ENCODE peak calls at places on chromosomes 16 and 17, in five cellular contexts. M, C, S, U and I are unnamed samples.
A peak's percentile ranks its signal among the peaks of the same experiment; 100 is the strongest.

GRCh38 chr16:52976539-52977167 is 76.0 kb downstream of the CHD9NB start:
- DNase-seq in C (no peak), M (peak; percentile 67), S (peak; percentile 32), U (no peak), I (peak; percentile 22)

GRCh38 chr17:83124871-83125514 is 45.6 kb downstream of the METRNL start:
- DNase-seq in C (no peak), S (peak; percentile 29), M (no peak), U (no peak), I (no peak)

GRCh38 chr16:77169650-77170236 is 21.2 kb upstream of the MON1B start:
- DNase-seq in U (peak; percentile 30), C (peak; percentile 70), S (peak; percentile 63), M (peak; percentile 68), I (peak; percentile 34)

GRCh38 chr17:44865231-44865660 is 17.6 kb downstream of the HIGD1B start:
- DNase-seq in U (peak; percentile 46), S (peak; percentile 74), C (peak; percentile 70), M (peak; percentile 79), I (peak; percentile 73)

GRCh38 chr16:82874251-82874650 is 247.5 kb downstream of the CDH13 start:
- DNase-seq in U (no peak), C (no peak), S (no peak), M (no peak), I (no peak)

GRCh38 chr17:21010705-21011596 is 31.9 kb downstream of the USP22 start:
- DNase-seq in S (no peak), U (no peak), M (no peak), C (no peak), I (no peak)

GRCh38 chr17:35799942-35800341 is 4.5 kb upstream of the MMP28 start:
- DNase-seq in C (no peak), S (no peak), U (no peak), M (no peak), I (no peak)

GRCh38 chr16:57628008-57628781 is at the start of gene ADGRG1:
- DNase-seq in S (peak; percentile 75), M (peak; percentile 95), C (peak; percentile 69), U (peak; percentile 52), I (peak; percentile 97)

GRCh38 chr16:12667909-12668308 is 135.8 kb downstream of the CPPED1 start:
- DNase-seq in S (no peak), M (no peak), U (no peak), C (no peak), I (no peak)

GRCh38 chr16:873243-873661 is 72.7 kb upstream of the GNG13 start:
- DNase-seq in S (no peak), M (no peak), C (no peak), U (no peak), I (no peak)

GRCh38 chr16:80993293-80993691 is 13.4 kb downstream of the CMC2 start:
- DNase-seq in C (no peak), U (peak; percentile 91), M (peak; percentile 75), S (no peak), I (peak; percentile 90)

GRCh38 chr17:38429476-38430100 is 1.3 kb downstream of the ARHGAP23 start:
- DNase-seq in U (no peak), C (no peak), M (no peak), S (no peak), I (no peak)

GRCh38 chr16:8982816-8983215 is 19.1 kb upstream of the USP7 start:
- DNase-seq in S (no peak), M (no peak), C (no peak), U (no peak), I (no peak)
- H2AK5ac ChIP-seq in S (no peak overlapping the region), M (no peak overlapping the region), C (no peak overlapping the region), U (no peak overlapping the region), I (no peak overlapping the region)

DNA sequence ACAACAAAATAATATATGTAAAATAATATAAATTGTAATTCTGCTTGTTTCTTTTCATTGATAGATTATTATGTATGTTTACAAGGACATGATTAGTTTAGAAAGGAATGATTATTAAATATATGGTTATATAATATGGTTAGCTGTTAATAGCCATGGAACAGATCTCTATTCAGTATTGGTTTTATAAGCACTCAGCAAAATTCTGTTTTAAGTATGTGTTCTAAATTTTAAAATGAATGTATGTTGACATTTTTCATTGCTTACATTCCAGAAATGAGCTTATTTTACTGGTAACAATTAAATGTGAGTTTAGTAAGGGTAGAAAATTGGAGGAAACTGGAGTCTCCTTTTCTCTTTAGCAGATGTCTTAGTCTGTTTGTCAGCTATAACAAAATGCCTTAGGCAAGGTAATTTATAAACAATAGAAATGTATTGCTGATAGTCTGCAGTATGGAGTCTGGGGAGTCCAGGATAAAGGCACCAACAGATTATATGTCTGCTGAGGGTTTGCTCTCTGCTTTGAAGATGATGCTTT is 45.4 kb downstream of the NFAT5 start:
- DNase-seq in S (no peak), C (no peak), U (no peak), M (no peak), I (no peak)
- H2AK5ac ChIP-seq in S (no peak overlapping the region), C (no peak overlapping the region), U (no peak overlapping the region), M (no peak overlapping the region), I (no peak overlapping the region)

GRCh38 chr17:57881143-57881542 is 31.3 kb upstream of the MRPS23 start:
- DNase-seq in S (peak; percentile 67), U (peak; percentile 46), C (no peak), M (no peak), I (peak; percentile 89)
- H2AK5ac ChIP-seq in S (no peak overlapping the region), U (no peak overlapping the region), C (peak overlapping the region; percentile 80), M (no peak overlapping the region), I (peak overlapping the region; percentile 98)

GRCh38 chr17:10048951-10049350 is 143.9 kb upstream of the RCVRN start:
- DNase-seq in C (no peak), S (no peak), U (no peak), M (no peak), I (no peak)
- H2AK5ac ChIP-seq in C (no peak overlapping the region), S (no peak overlapping the region), U (no peak overlapping the region), M (no peak overlapping the region), I (no peak overlapping the region)

GRCh38 chr17:9431620-9432019 is 144.0 kb downstream of the STX8 start:
- DNase-seq in U (no peak), S (no peak), M (no peak), C (no peak), I (no peak)
- H2AK5ac ChIP-seq in U (no peak overlapping the region), S (no peak overlapping the region), M (no peak overlapping the region), C (no peak overlapping the region), I (no peak overlapping the region)

GRCh38 chr17:4933646-4934045 is 1.6 kb downstream of the GP1BA start:
- DNase-seq in U (no peak), M (no peak), S (no peak), C (no peak), I (no peak)
- H2AK5ac ChIP-seq in U (no peak overlapping the region), M (no peak overlapping the region), S (no peak overlapping the region), C (no peak overlapping the region), I (no peak overlapping the region)

GRCh38 chr17:72408641-72409040 is 287.8 kb downstream of the SOX9 start:
- DNase-seq in U (no peak), C (no peak), M (no peak), S (no peak), I (no peak)

GRCh38 chr17:72407336-72408121 is 286.7 kb downstream of the SOX9 start:
- DNase-seq in M (peak; percentile 80), S (peak; percentile 66), U (no peak), C (no peak), I (peak; percentile 99)

GRCh38 chr17:72406501-72406900 is 285.7 kb downstream of the SOX9 start:
- DNase-seq in U (no peak), C (no peak), S (no peak), M (peak; percentile 57), I (no peak)

GRCh38 chr17:72409405-72410002 is 288.7 kb downstream of the SOX9 start:
- DNase-seq in M (no peak), S (no peak), C (no peak), U (no peak), I (no peak)

GRCh38 chr17:72408122-72408382 is 287.2 kb downstream of the SOX9 start:
- DNase-seq in S (no peak), C (no peak), M (no peak), U (no peak), I (no peak)
- H2AK5ac ChIP-seq in S (no peak overlapping the region), C (no peak overlapping the region), M (no peak overlapping the region), U (no peak overlapping the region), I (peak overlapping the region; percentile 81)